ENCODE peak calls at places on chromosomes 3 and 15, in five cellular contexts. L, U, A, F and Y are unnamed samples.

GRCh38 chr3:20832963-20833362 is 647.0 kb upstream of the SGO1 start:
- DNase-seq in L (no peak), A (no peak), U (no peak), F (no peak), Y (no peak)

GRCh38 chr3:58528629-58529028 is 8.4 kb downstream of the ACOX2 start:
- DNase-seq in L (peak), U (no peak), F (peak), A (peak), Y (peak)

GRCh38 chr3:112303811-112304325 is 9.9 kb upstream of the SLC9C1 start:
- DNase-seq in L (no peak), A (peak), F (no peak), U (no peak), Y (no peak)

GRCh38 chr3:183309276-183309675 is 56.2 kb downstream of the B3GNT5 start:
- DNase-seq in A (no peak), L (peak), U (peak), F (no peak), Y (no peak)

GRCh38 chr3:148459931-148460513 is 237.7 kb upstream of the AGTR1 start:
- DNase-seq in L (no peak), U (no peak), A (no peak), F (no peak), Y (no peak)

GRCh38 chr3:125116311-125117069 is 60.7 kb upstream of the HEG1 start:
- DNase-seq in F (peak), L (peak), U (no peak), A (peak), Y (peak)

GRCh38 chr3:181782306-181782924 is 70.7 kb downstream of the SOX2 start:
- DNase-seq in L (no peak), U (no peak), A (no peak), F (no peak), Y (no peak)

GRCh38 chr3:155853214-155854146 is 747 bp downstream of the SLC33A1 start:
- DNase-seq in U (peak), F (no peak), L (no peak), A (peak), Y (peak)

GRCh38 chr3:30904986-30905385 is 10.5 kb upstream of the GADL1 start:
- DNase-seq in U (no peak), L (no peak), A (no peak), F (no peak), Y (no peak)

GRCh38 chr3:94420941-94421340 is 358.1 kb downstream of the NSUN3 start:
- DNase-seq in F (no peak), A (no peak), L (no peak), U (no peak), Y (no peak)

GRCh38 chr3:190811775-190812480 is 50.6 kb downstream of the GMNC start:
- DNase-seq in U (peak), F (no peak), L (no peak), A (peak), Y (no peak)

GRCh38 chr15:78315686-78316085 is 16.3 kb upstream of the SKIC8 start:
- DNase-seq in F (no peak), U (peak), L (no peak), A (no peak), Y (no peak)

GRCh38 chr15:73134196-73134595 is 81.9 kb downstream of the NEO1 start:
- DNase-seq in A (no peak), F (no peak), L (no peak), U (no peak), Y (no peak)

GRCh38 chr15:67180514-67181191 is 73.8 kb downstream of the AAGAB start:
- DNase-seq in U (no peak), L (no peak), F (no peak), A (no peak), Y (no peak)

GRCh38 chr3:141796436-141797166 is 33.4 kb downstream of the GRK7 start:
- DNase-seq in L (no peak), U (no peak), A (peak), F (no peak), Y (peak)

GRCh38 chr3:102165367-102165766 is 269.4 kb upstream of the ZPLD1 start:
- DNase-seq in A (no peak), U (no peak), F (no peak), L (no peak), Y (no peak)

GRCh38 chr3:53350652-53351051 is 3.3 kb upstream of the DCP1A start:
- DNase-seq in F (no peak), A (no peak), U (peak), L (no peak), Y (no peak)

GRCh38 chr3:109643590-109643989 is 306.2 kb upstream of the DPPA4 start:
- DNase-seq in L (no peak), U (peak), F (no peak), A (no peak), Y (no peak)

GRCh38 chr15:80694624-80695098 is 449 bp upstream of the ABHD17C start:
- DNase-seq in A (peak), L (peak), F (no peak), U (no peak), Y (no peak)

GRCh38 chr3:51747840-51748239 is 31.2 kb downstream of the IQCF6 start:
- DNase-seq in L (no peak), U (no peak), F (no peak), A (no peak), Y (no peak)

GRCh38 chr3:59872121-59872520 is 822.3 kb upstream of the CFAP20DC start:
- DNase-seq in F (no peak), A (no peak), L (no peak), U (no peak), Y (no peak)

GRCh38 chr3:23479026-23479425 is 275.9 kb downstream of the UBE2E2 start:
- DNase-seq in L (no peak), F (no peak), U (no peak), A (no peak), Y (no peak)

GRCh38 chr3:159237221-159237620 is 435.4 kb downstream of the MFSD1 start:
- DNase-seq in F (no peak), L (no peak), A (no peak), U (no peak), Y (no peak)

GRCh38 chr3:181712190-181712504 is 422 bp downstream of the SOX2 start:
- DNase-seq in U (no peak), L (no peak), A (no peak), F (no peak), Y (no peak)

GRCh38 chr3:51350751-51351150 is 34.3 kb upstream of the MANF start:
- DNase-seq in L (no peak), F (no peak), A (no peak), U (no peak), Y (no peak)

GRCh38 chr15:41773332-41773728 is 954 bp upstream of the MAPKBP1 start:
- DNase-seq in U (no peak), L (no peak), A (no peak), F (no peak), Y (no peak)

GRCh38 chr3:52372822-52373504 is 56.8 kb downstream of the DNAH1 start:
- DNase-seq in F (no peak), U (no peak), A (no peak), L (peak), Y (no peak)

GRCh38 chr3:8503461-8503860 is 1.8 kb downstream of the LMCD1 start:
- DNase-seq in U (no peak), A (no peak), L (no peak), F (no peak), Y (no peak)

GRCh38 chr3:8500208-8500961 is 1.2 kb upstream of the LMCD1 start:
- DNase-seq in F (peak), U (peak), A (no peak), L (no peak), Y (peak)

GRCh38 chr3:8499181-8499611 is 2.4 kb upstream of the LMCD1 start:
- DNase-seq in L (no peak), F (peak), A (peak), U (peak), Y (peak)

GRCh38 chr3:8500966-8501365 is 657 bp upstream of the LMCD1 start:
- DNase-seq in A (no peak), U (no peak), F (no peak), L (no peak), Y (no peak)

GRCh38 chr3:8501388-8502131 is at the start of gene LMCD1:
- DNase-seq in L (peak), U (peak), F (peak), A (peak), Y (peak)
- TF ChIP-seq POLR2A in L (no peak), U (peak), F (peak), A (no peak), Y (peak)

DNA sequence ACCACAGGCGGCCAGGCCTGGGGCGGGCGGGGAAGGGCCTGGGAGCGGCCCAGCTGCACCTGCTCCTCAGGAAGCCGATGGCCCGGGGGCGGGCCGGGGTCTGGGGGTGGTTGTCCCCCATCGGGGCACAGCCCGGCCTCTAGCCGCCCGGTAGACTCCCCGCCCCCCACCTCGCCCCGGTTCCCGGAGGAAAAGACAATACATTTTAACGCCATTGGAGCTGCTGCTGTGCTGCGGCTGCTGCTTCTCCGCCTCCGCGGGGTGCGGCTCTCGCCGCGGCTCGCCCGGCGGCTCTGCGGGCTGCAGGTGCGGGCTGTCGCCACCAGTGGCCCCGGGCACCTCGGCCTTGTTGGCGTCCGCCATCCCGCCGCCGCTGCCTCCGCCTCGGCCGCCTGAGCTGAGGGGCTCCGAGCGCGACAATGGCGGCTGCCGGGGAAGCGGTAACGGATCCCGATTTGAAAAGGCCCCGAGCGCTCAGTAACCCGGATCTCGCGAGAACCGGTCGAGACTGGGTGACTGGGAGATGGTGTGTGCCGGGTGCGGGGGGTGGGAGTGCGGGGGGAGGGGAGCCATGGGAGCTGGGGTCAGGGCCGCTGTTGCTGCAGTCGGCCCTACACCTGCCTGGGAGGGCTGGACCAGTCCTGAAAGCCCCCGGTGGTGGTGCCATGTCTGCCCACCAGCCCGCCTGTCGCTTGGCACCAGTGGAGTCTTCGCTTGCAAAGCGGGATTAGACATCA is at the start of gene MYEF2:
- DNase-seq in A (peak), F (peak), U (peak), L (peak), Y (peak)
- TF ChIP-seq POLR2A in A (no peak), F (no peak), U (no peak), L (no peak), Y (no peak)

DNA sequence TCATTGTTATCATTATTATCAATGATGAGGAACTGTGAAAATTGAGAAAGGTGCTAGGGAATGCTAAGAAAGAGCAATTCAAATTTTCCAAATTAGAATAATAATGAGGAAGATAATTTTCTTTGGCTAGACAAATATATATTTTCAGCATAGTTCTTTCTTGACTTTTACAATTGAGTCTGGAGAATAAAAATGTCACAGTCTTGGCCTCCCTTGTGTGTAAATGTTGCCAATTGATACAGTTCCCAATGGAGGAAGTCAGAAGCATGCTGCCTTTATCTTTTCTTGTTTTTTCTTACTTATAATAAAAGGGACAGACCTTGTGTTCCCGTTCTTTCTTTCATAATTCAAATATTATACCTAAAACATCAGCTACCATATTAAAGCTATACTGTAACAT is 774.4 kb downstream of the SI start:
- DNase-seq in L (no peak), A (no peak), F (no peak), U (no peak), Y (no peak)
- TF ChIP-seq POLR2A in L (no peak), A (no peak), F (no peak), U (no peak), Y (no peak)

DNA sequence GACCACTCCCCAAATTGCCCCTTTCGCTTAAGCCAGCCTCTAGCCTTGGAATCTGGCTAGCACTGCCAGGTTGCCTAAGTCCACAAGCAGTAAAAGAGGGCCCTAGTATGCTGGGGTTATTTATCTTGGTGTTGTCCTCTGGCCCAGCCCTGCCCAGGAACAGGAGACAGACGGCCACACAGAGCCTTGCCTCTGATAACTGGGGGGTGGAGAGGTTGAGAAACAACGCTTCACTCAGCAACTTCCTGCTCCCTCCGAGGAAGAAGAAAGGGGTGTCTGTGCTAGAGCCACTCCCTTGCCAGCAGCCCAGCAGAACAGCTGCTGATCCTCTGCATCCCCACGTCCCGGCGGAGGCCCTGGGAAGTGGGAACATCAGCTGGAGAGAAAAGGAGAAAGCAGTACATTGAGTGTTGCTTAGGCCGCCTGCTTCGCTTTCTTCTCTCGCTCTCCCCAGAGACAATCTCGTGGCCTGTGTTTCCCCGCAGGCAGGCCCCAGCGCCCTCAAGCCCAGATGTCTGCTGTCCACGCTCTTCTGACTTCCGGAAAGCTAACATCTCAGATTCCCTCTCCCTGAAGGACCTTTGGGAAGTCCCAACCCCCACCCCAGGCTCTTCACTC is 22.6 kb upstream of the C3orf70 start:
- DNase-seq in A (peak), F (no peak), U (peak), L (peak), Y (no peak)
- TF ChIP-seq POLR2A in A (no peak), F (no peak), U (peak), L (no peak), Y (no peak)

DNA sequence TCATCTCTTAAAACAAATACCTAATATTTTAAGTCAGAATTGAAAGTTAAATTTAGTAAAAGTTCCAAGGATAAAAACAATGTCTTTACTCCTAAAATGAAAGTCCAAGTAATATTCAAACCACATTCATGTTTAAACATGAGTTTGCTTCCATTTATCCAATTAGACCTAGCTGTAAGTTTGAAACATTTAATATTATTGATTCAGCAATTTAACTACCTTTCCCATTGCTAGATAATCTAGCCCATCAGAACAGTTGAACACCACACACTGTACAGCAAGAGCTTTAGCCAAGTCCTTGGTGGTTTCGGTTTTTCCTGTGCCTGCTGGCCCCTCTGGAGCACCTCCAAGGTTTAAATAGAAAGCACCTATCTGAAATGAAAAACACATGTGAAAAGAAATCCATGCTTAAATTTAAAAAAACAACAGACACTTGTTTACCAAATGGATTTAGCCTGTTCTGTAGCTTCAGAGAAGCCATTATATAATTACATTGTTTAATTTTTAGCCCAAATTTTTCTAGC is 97.8 kb downstream of the DNAH12 start:
- DNase-seq in F (no peak), A (no peak), U (no peak), L (no peak), Y (no peak)
- TF ChIP-seq POLR2A in F (no peak), A (no peak), U (no peak), L (no peak), Y (no peak)

GRCh38 chr15:82680200-82681102 is 29.2 kb downstream of the AP3B2 start:
- DNase-seq in L (no peak), U (no peak), A (peak), F (peak), Y (peak)
- TF ChIP-seq POLR2A in L (no peak), U (no peak), A (no peak), F (peak), Y (peak)

DNA sequence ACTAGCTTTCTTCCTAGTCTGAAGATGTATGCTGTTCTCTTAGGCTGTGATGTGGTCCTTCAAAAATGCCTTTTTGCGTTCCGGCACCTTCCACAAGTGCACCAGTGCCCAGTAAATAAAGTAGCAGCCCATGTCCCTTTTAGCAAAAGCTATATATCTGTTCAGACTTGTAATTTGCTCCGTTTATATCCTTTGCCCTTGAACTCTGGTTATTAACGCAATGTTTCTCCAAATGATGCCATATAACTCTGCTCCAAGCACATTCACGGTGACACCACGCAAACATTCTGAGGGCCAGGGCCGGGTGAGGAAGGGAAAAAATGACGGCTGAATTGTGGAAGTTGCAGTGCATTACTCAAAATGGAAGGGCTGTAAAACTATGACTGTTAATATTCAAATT is 1001.1 kb upstream of the NR2F2 start:
- DNase-seq in A (peak), L (no peak), F (no peak), U (no peak), Y (no peak)
- TF ChIP-seq POLR2A in A (no peak), L (no peak), F (no peak), U (no peak), Y (no peak)

DNA sequence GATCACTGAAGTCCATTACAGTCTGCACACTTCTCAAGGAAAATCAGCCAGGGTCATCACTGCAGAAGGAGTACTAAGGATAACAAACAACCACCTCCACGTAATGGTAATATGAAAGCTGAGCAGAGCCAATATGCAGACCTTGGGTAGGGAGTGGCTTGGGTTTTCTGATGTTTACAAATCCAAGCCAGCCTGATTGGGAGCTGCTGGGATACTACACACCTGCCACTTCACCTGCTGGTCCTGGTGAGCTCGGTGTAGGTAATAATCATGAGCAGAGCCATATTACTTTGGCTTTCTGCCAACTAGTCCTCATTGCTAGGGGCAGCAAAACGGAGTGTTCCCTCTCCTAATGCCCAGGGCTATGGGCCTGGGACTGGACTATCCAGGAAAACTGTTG is 433.5 kb upstream of the PPP2R3A start:
- DNase-seq in F (no peak), U (no peak), L (no peak), A (no peak), Y (no peak)
- TF ChIP-seq POLR2A in F (no peak), U (no peak), L (no peak), A (no peak), Y (no peak)

GRCh38 chr3:56800373-56801150 is 1.2 kb downstream of the ARHGEF3 start:
- DNase-seq in A (no peak), F (no peak), L (no peak), U (no peak), Y (no peak)

GRCh38 chr3:56801151-56801596 is 575 bp downstream of the ARHGEF3 start:
- DNase-seq in F (no peak), L (no peak), A (peak), U (no peak), Y (no peak)

GRCh38 chr3:56802793-56803192 is 1.0 kb upstream of the ARHGEF3 start:
- DNase-seq in F (no peak), U (no peak), A (no peak), L (no peak), Y (no peak)

GRCh38 chr3:56802411-56802745 is 629 bp upstream of the ARHGEF3 start:
- DNase-seq in U (no peak), F (no peak), A (no peak), L (no peak), Y (no peak)

GRCh38 chr3:56801597-56802410 is at the start of gene ARHGEF3:
- DNase-seq in L (peak), A (peak), U (peak), F (peak), Y (peak)
- TF ChIP-seq POLR2A in L (no peak), A (peak), U (peak), F (peak), Y (peak)

GRCh38 chr3:172919297-172919683 is 168.8 kb downstream of the ECT2 start:
- DNase-seq in A (no peak), F (no peak), U (peak), L (no peak), Y (no peak)

GRCh38 chr3:172913911-172914730 is 163.6 kb downstream of the ECT2 start:
- DNase-seq in F (no peak), A (no peak), L (no peak), U (no peak), Y (no peak)

GRCh38 chr3:172915911-172916514 is 165.5 kb downstream of the ECT2 start:
- DNase-seq in L (no peak), A (no peak), U (no peak), F (no peak), Y (no peak)

GRCh38 chr3:172918568-172919296 is 168.2 kb downstream of the ECT2 start:
- DNase-seq in A (no peak), F (no peak), L (no peak), U (no peak), Y (no peak)

GRCh38 chr3:172918165-172918564 is 167.6 kb downstream of the ECT2 start:
- DNase-seq in F (no peak), L (no peak), A (no peak), U (peak), Y (no peak)
- TF ChIP-seq POLR2A in F (no peak), L (no peak), A (no peak), U (no peak), Y (no peak)